ENCODE peak calls at places on chromosome 22, in eight cellular contexts. One of them, this sample, is unnamed.

GRCh38 chr22:42773161-42773560 is 52.5 kb upstream of the A4GALT start:
- DNase-seq in naive B cell: no peak
- DNase-seq in cardiac muscle cell: no peak
- DNase-seq in CD8-positive, alpha-beta memory T cell: no peak
- DNase-seq in dorsolateral prefrontal cortex: no peak
- DNase-seq in left colon: no peak
- DNase-seq in M059J: no peak
- DNase-seq in AG09309: no peak
- DNase-seq in this sample: no peak

GRCh38 chr22:49754674-49755590 is 72.7 kb downstream of the BRD1 start:
- DNase-seq in left colon: no peak
- DNase-seq in naive B cell: no peak
- DNase-seq in AG09309: no peak
- DNase-seq in dorsolateral prefrontal cortex: peak
- DNase-seq in CD8-positive, alpha-beta memory T cell: no peak
- DNase-seq in cardiac muscle cell: no peak
- DNase-seq in M059J: no peak
- DNase-seq in this sample: no peak

GRCh38 chr22:23261900-23262450 is 81.7 kb downstream of the BCR start:
- DNase-seq in naive B cell: no peak
- DNase-seq in AG09309: no peak
- DNase-seq in M059J: no peak
- DNase-seq in left colon: no peak
- DNase-seq in CD8-positive, alpha-beta memory T cell: no peak
- DNase-seq in dorsolateral prefrontal cortex: no peak
- DNase-seq in cardiac muscle cell: no peak
- DNase-seq in this sample: no peak

GRCh38 chr22:20471126-20471833 is 24.3 kb downstream of the KLHL22 start:
- DNase-seq in CD8-positive, alpha-beta memory T cell: no peak
- DNase-seq in left colon: no peak
- DNase-seq in cardiac muscle cell: no peak
- DNase-seq in naive B cell: no peak
- DNase-seq in AG09309: no peak
- DNase-seq in dorsolateral prefrontal cortex: no peak
- DNase-seq in M059J: no peak
- DNase-seq in this sample: no peak

GRCh38 chr22:48953103-48953720 is 874.5 kb downstream of the BRD1 start:
- DNase-seq in CD8-positive, alpha-beta memory T cell: no peak
- DNase-seq in dorsolateral prefrontal cortex: no peak
- DNase-seq in AG09309: no peak
- DNase-seq in cardiac muscle cell: no peak
- DNase-seq in left colon: no peak
- DNase-seq in M059J: no peak
- DNase-seq in naive B cell: no peak
- DNase-seq in this sample: no peak

GRCh38 chr22:49087163-49087562 is 740.5 kb downstream of the BRD1 start:
- DNase-seq in naive B cell: no peak
- DNase-seq in left colon: no peak
- DNase-seq in cardiac muscle cell: no peak
- DNase-seq in CD8-positive, alpha-beta memory T cell: no peak
- DNase-seq in dorsolateral prefrontal cortex: no peak
- DNase-seq in M059J: no peak
- DNase-seq in AG09309: no peak
- DNase-seq in this sample: no peak

GRCh38 chr22:19775496-19776325 is 15.1 kb downstream of the TBX1 start:
- DNase-seq in naive B cell: no peak
- DNase-seq in M059J: no peak
- DNase-seq in left colon: no peak
- DNase-seq in AG09309: no peak
- DNase-seq in CD8-positive, alpha-beta memory T cell: no peak
- DNase-seq in dorsolateral prefrontal cortex: no peak
- DNase-seq in cardiac muscle cell: no peak
- DNase-seq in this sample: no peak

GRCh38 chr22:50526849-50527801 is 1.7 kb upstream of the SCO2 start:
- DNase-seq in AG09309: no peak
- DNase-seq in CD8-positive, alpha-beta memory T cell: no peak
- DNase-seq in cardiac muscle cell: peak
- DNase-seq in left colon: peak
- DNase-seq in dorsolateral prefrontal cortex: no peak
- DNase-seq in M059J: no peak
- DNase-seq in naive B cell: no peak
- DNase-seq in this sample: peak

GRCh38 chr22:43723816-43724215 is 88.3 kb downstream of the EFCAB6 start:
- DNase-seq in naive B cell: no peak
- DNase-seq in CD8-positive, alpha-beta memory T cell: no peak
- DNase-seq in M059J: no peak
- DNase-seq in cardiac muscle cell: peak
- DNase-seq in dorsolateral prefrontal cortex: no peak
- DNase-seq in left colon: no peak
- DNase-seq in AG09309: no peak
- DNase-seq in this sample: no peak

GRCh38 chr22:30048711-30049110 is 31.6 kb upstream of the HORMAD2 start:
- DNase-seq in CD8-positive, alpha-beta memory T cell: no peak
- DNase-seq in M059J: no peak
- DNase-seq in left colon: no peak
- DNase-seq in AG09309: no peak
- DNase-seq in dorsolateral prefrontal cortex: no peak
- DNase-seq in cardiac muscle cell: no peak
- DNase-seq in naive B cell: no peak
- DNase-seq in this sample: peak

GRCh38 chr22:36860017-36860416 is 789 bp upstream of the NCF4 start:
- DNase-seq in cardiac muscle cell: no peak
- DNase-seq in dorsolateral prefrontal cortex: no peak
- DNase-seq in naive B cell: no peak
- DNase-seq in AG09309: no peak
- DNase-seq in left colon: no peak
- DNase-seq in M059J: no peak
- DNase-seq in CD8-positive, alpha-beta memory T cell: no peak
- DNase-seq in this sample: no peak

GRCh38 chr22:17167486-17167885 is 8.4 kb upstream of the HDHD5 start:
- DNase-seq in CD8-positive, alpha-beta memory T cell: no peak
- DNase-seq in AG09309: no peak
- DNase-seq in M059J: no peak
- DNase-seq in dorsolateral prefrontal cortex: peak
- DNase-seq in cardiac muscle cell: no peak
- DNase-seq in naive B cell: no peak
- DNase-seq in left colon: no peak
- DNase-seq in this sample: no peak

GRCh38 chr22:30196867-30197336 is 49.7 kb downstream of the LIF start:
- DNase-seq in naive B cell: no peak
- DNase-seq in left colon: no peak
- DNase-seq in CD8-positive, alpha-beta memory T cell: no peak
- DNase-seq in dorsolateral prefrontal cortex: no peak
- DNase-seq in AG09309: no peak
- DNase-seq in cardiac muscle cell: no peak
- DNase-seq in M059J: no peak
- DNase-seq in this sample: no peak

GRCh38 chr22:30016596-30016995 is 63.7 kb upstream of the HORMAD2 start:
- DNase-seq in dorsolateral prefrontal cortex: no peak
- DNase-seq in M059J: peak
- DNase-seq in CD8-positive, alpha-beta memory T cell: no peak
- DNase-seq in cardiac muscle cell: no peak
- DNase-seq in naive B cell: no peak
- DNase-seq in AG09309: no peak
- DNase-seq in left colon: no peak
- DNase-seq in this sample: no peak

GRCh38 chr22:22681221-22681739 is 36.9 kb downstream of the GGTLC2 start:
- DNase-seq in M059J: peak
- DNase-seq in AG09309: no peak
- DNase-seq in left colon: no peak
- DNase-seq in dorsolateral prefrontal cortex: no peak
- DNase-seq in cardiac muscle cell: peak
- DNase-seq in CD8-positive, alpha-beta memory T cell: no peak
- DNase-seq in naive B cell: no peak
- DNase-seq in this sample: peak

GRCh38 chr22:37229012-37229804 is 14.9 kb downstream of the RAC2 start:
- DNase-seq in dorsolateral prefrontal cortex: no peak
- DNase-seq in CD8-positive, alpha-beta memory T cell: peak
- DNase-seq in left colon: no peak
- DNase-seq in naive B cell: no peak
- DNase-seq in AG09309: peak
- DNase-seq in M059J: peak
- DNase-seq in cardiac muscle cell: peak
- DNase-seq in this sample: peak

GRCh38 chr22:19959043-19959586 is 17.5 kb upstream of the TXNRD2 start:
- DNase-seq in dorsolateral prefrontal cortex: no peak
- DNase-seq in CD8-positive, alpha-beta memory T cell: no peak
- DNase-seq in left colon: peak
- DNase-seq in cardiac muscle cell: peak
- DNase-seq in M059J: no peak
- DNase-seq in naive B cell: no peak
- DNase-seq in AG09309: no peak
- DNase-seq in this sample: peak

GRCh38 chr22:46614070-46614931 is 5.9 kb upstream of the GRAMD4 start:
- DNase-seq in M059J: no peak
- DNase-seq in left colon: peak
- DNase-seq in dorsolateral prefrontal cortex: no peak
- DNase-seq in AG09309: no peak
- DNase-seq in naive B cell: peak
- DNase-seq in cardiac muscle cell: no peak
- DNase-seq in CD8-positive, alpha-beta memory T cell: peak
- DNase-seq in this sample: no peak

GRCh38 chr22:30516273-30516672 is 10.8 kb upstream of the SEC14L4 start:
- DNase-seq in dorsolateral prefrontal cortex: no peak
- DNase-seq in M059J: no peak
- DNase-seq in left colon: no peak
- DNase-seq in AG09309: no peak
- DNase-seq in naive B cell: no peak
- DNase-seq in cardiac muscle cell: no peak
- DNase-seq in CD8-positive, alpha-beta memory T cell: no peak
- DNase-seq in this sample: no peak

GRCh38 chr22:22031571-22031970 is 49.0 kb upstream of the TOP3B start:
- DNase-seq in CD8-positive, alpha-beta memory T cell: no peak
- DNase-seq in M059J: no peak
- DNase-seq in cardiac muscle cell: no peak
- DNase-seq in dorsolateral prefrontal cortex: no peak
- DNase-seq in AG09309: no peak
- DNase-seq in left colon: no peak
- DNase-seq in naive B cell: no peak
- DNase-seq in this sample: no peak

GRCh38 chr22:30413745-30414524 is 11.6 kb upstream of the MTFP1 start:
- DNase-seq in naive B cell: no peak
- DNase-seq in CD8-positive, alpha-beta memory T cell: no peak
- DNase-seq in left colon: no peak
- DNase-seq in cardiac muscle cell: no peak
- DNase-seq in dorsolateral prefrontal cortex: no peak
- DNase-seq in AG09309: no peak
- DNase-seq in M059J: no peak
- DNase-seq in this sample: no peak

This sample was measured in foreskin fibroblast.